ENCODE peak calls at places on chromosomes 5 and 9, in ten cellular contexts. D is lower lobe of right lung; W is CD4-positive, alpha-beta memory T cell; T is naive thymus-derived CD8-positive, alpha-beta T cell; A is MV-4-11; Q is NCI-H524 treated with DMSO at 0.1 percent for 48 hours; S is tibial nerve; L is right atrium auricular region; U is AG10803; M is amniotic stem cell. B is an unnamed sample.
A peak's percentile ranks its signal among the peaks of the same experiment; 100 is the strongest.

GRCh38 chr5:72383280-72384205 is 63.4 kb downstream of the PTCD2 start:
- DNase-seq in T (no peak), S (no peak), U (peak; percentile 70), L (no peak), D (no peak), M (no peak), A (no peak), W (no peak), Q (peak; percentile 2), B (peak; percentile 56)

GRCh38 chr9:91100878-91101450 is 260.8 kb downstream of the AUH start:
- DNase-seq in Q (no peak), T (no peak), D (no peak), M (no peak), A (no peak), U (no peak), L (peak; percentile 74), W (no peak), S (peak; percentile 66), B (peak; percentile 18)

GRCh38 chr9:101307041-101307440 is 77.8 kb downstream of the BAAT start:
- DNase-seq in W (no peak), T (no peak), U (no peak), L (no peak), M (no peak), S (no peak), D (no peak), A (no peak), Q (no peak), B (no peak)

GRCh38 chr5:160030631-160031377 is 21.9 kb downstream of the TTC1 start:
- DNase-seq in D (no peak), M (no peak), Q (no peak), T (no peak), A (no peak), W (no peak), U (peak; percentile 66), S (no peak), L (no peak), B (peak; percentile 37)

GRCh38 chr5:159094745-159095144 is 5.0 kb downstream of the EBF1 start:
- DNase-seq in L (peak; percentile 95), Q (peak; percentile 66), A (peak; percentile 47), U (peak; percentile 82), T (peak; percentile 43), W (peak; percentile 42), S (peak; percentile 83), M (peak; percentile 23), D (peak; percentile 45), B (peak; percentile 42)

GRCh38 chr5:11182441-11183080 is 421.5 kb upstream of the DAP start:
- DNase-seq in D (no peak), Q (peak; percentile 43), L (no peak), S (no peak), M (peak; percentile 17), U (peak; percentile 50), A (no peak), T (no peak), W (no peak), B (peak; percentile 47)

GRCh38 chr9:80326105-80326504 is 754.3 kb downstream of the TLE4 start:
- DNase-seq in M (no peak), U (no peak), W (no peak), S (no peak), D (no peak), A (no peak), Q (no peak), L (no peak), T (no peak), B (no peak)

GRCh38 chr9:29211681-29212589 is 1638.7 kb upstream of the C9orf72 start:
- DNase-seq in A (no peak), D (peak; percentile 50), U (peak; percentile 0), T (peak; percentile 34), W (peak; percentile 14), L (no peak), Q (peak; percentile 29), M (no peak), S (no peak), B (peak; percentile 17)

GRCh38 chr9:133558191-133559126 is 24.0 kb downstream of the ADAMTSL2 start:
- DNase-seq in T (no peak), W (no peak), Q (peak; percentile 78), M (peak; percentile 81), A (peak; percentile 93), S (no peak), L (peak; percentile 88), D (no peak), U (peak; percentile 79), B (peak; percentile 92)

GRCh38 chr5:78405820-78406750 is 45.7 kb downstream of the SCAMP1 start:
- DNase-seq in L (no peak), M (peak; percentile 2), T (no peak), Q (no peak), D (no peak), W (no peak), S (no peak), U (peak; percentile 53), A (no peak), B (peak; percentile 62)

GRCh38 chr5:107604990-107605389 is 65.7 kb downstream of the EFNA5 start:
- DNase-seq in U (peak; percentile 38), Q (peak; percentile 34), S (no peak), A (peak; percentile 30), T (no peak), M (no peak), W (no peak), D (no peak), L (no peak), B (no peak)

GRCh38 chr9:125841444-125841843 is 94.3 kb downstream of the PBX3 start:
- DNase-seq in M (no peak), D (no peak), U (no peak), A (no peak), L (no peak), Q (no peak), T (no peak), W (no peak), S (no peak), B (no peak)

GRCh38 chr9:110555971-110556370 is 23.6 kb downstream of the SVEP1 start:
- DNase-seq in S (peak; percentile 45), U (peak; percentile 97), D (peak; percentile 50), W (no peak), L (peak; percentile 84), Q (no peak), A (no peak), M (peak; percentile 32), T (no peak), B (peak; percentile 82)

GRCh38 chr5:33310471-33310870 is 130.3 kb upstream of the TARS1 start:
- DNase-seq in S (no peak), A (no peak), T (no peak), U (peak; percentile 91), W (no peak), Q (no peak), L (no peak), M (peak; percentile 74), D (no peak), B (peak; percentile 36)

B was measured in AG08395.